ENCODE peak calls at places on chromosomes 12 and 14, in ten cellular contexts. S is Daoy; X is COLO829; T is activated CD4-positive, CD25-positive, alpha-beta regulatory T cell treated with anti-CD3 and anti-CD28 coated beads, Interleukin-2, amount 50 U/mL, for 72 hours; O is epithelial cell of esophagus; L is activated T-helper 1 cell treated with Interleukin-2 at 50 U/mL for 16 hours; G is HT1080; W is GOT3; D is stimulated activated CD8-positive, alpha-beta memory T cell treated with anti-CD3 and anti-CD28 coated beads, Interleukin-2, amount 100 ng/mL, for 1 hour; U is progenitor cell of endocrine pancreas. N is an unnamed sample.
A peak's percentile ranks its signal among the peaks of the same experiment; 100 is the strongest.

GRCh38 chr12:38625306-38625705 is 280.1 kb downstream of the CPNE8 start:
- DNase-seq in T (no peak), W (no peak), S (no peak), O (no peak), X (peak; percentile 68), U (no peak), G (no peak), D (no peak), L (no peak), N (no peak)

GRCh38 chr14:100535287-100536131 is 51.7 kb downstream of the BEGAIN start:
- DNase-seq in D (no peak), T (no peak), U (no peak), W (no peak), S (no peak), O (no peak), L (no peak), X (no peak), G (no peak), N (no peak)

GRCh38 chr14:50399251-50400032 is 2.8 kb upstream of the CDKL1 start:
- DNase-seq in X (no peak), G (peak; percentile 15), T (no peak), W (no peak), D (no peak), S (peak; percentile 55), U (no peak), L (no peak), O (peak; percentile 27), N (peak; percentile 54)

GRCh38 chr14:64113279-64113678 is 180.9 kb downstream of the ESR2 start:
- DNase-seq in O (no peak), U (no peak), X (no peak), W (no peak), T (no peak), L (no peak), S (no peak), G (no peak), D (no peak), N (peak; percentile 88)

GRCh38 chr12:48764521-48764920 is 24.4 kb downstream of the ADCY6 start:
- DNase-seq in W (no peak), O (peak; percentile 56), U (no peak), D (no peak), G (peak; percentile 60), T (no peak), S (no peak), L (no peak), X (no peak), N (peak; percentile 2)

GRCh38 chr14:61527325-61528100 is 167.8 kb upstream of the HIF1A start:
- DNase-seq in G (peak; percentile 88), T (no peak), S (peak; percentile 90), U (no peak), X (peak; percentile 31), D (no peak), W (no peak), O (peak; percentile 67), L (no peak), N (peak; percentile 80)

GRCh38 chr12:110312581-110313360 is 31.7 kb downstream of the ATP2A2 start:
- DNase-seq in O (peak; percentile 95), W (no peak), T (no peak), S (peak; percentile 64), G (peak; percentile 91), U (no peak), L (no peak), X (no peak), D (no peak), N (peak; percentile 73)

GRCh38 chr14:102899516-102899900 is 23.0 kb upstream of the AMN start:
- DNase-seq in L (no peak), S (no peak), G (no peak), X (no peak), O (no peak), T (no peak), D (no peak), U (no peak), W (no peak), N (no peak)

GRCh38 chr14:65164068-65164824 is 61.9 kb upstream of the MAX start:
- DNase-seq in W (no peak), D (no peak), O (peak; percentile 63), T (no peak), U (no peak), S (peak; percentile 54), X (peak; percentile 59), L (no peak), G (peak; percentile 49), N (peak; percentile 70)

GRCh38 chr14:99522934-99523660 is 41.9 kb downstream of the CCNK start:
- DNase-seq in D (no peak), U (no peak), O (no peak), L (no peak), T (no peak), X (no peak), S (no peak), G (no peak), W (no peak), N (no peak)

GRCh38 chr12:10672231-10672868 is 1.5 kb downstream of the STYK1 start:
- DNase-seq in G (no peak), W (no peak), X (no peak), U (no peak), O (no peak), L (no peak), D (peak; percentile 9), T (no peak), S (no peak), N (no peak)

GRCh38 chr12:94110258-94110657 is 38.1 kb upstream of the PLXNC1 start:
- DNase-seq in O (no peak), D (no peak), U (no peak), X (no peak), G (no peak), S (no peak), W (no peak), L (no peak), T (no peak), N (no peak)

GRCh38 chr12:42918387-42918786 is 328.8 kb upstream of the PRICKLE1 start:
- DNase-seq in D (no peak), S (no peak), X (no peak), G (no peak), W (no peak), T (no peak), U (no peak), O (no peak), L (no peak), N (no peak)

GRCh38 chr12:43856932-43857331 is 21.1 kb downstream of the TMEM117 start:
- DNase-seq in W (no peak), L (no peak), T (no peak), S (no peak), O (no peak), G (no peak), X (no peak), U (no peak), D (no peak), N (no peak)